ENCODE peak calls at places on chromosomes 11 and 22, in eight cellular contexts. D, C, E, S, J, Y, H and Q are unnamed samples.

GRCh38 chr11:12502950-12503579 is 125.7 kb downstream of the PARVA start:
- DNase-seq in D (no peak), C (no peak), E (no peak), S (no peak), J (no peak), Y (peak; percentile 20), H (peak; percentile 24), Q (no peak)

GRCh38 chr11:73227571-73228211 is 9.6 kb downstream of the P2RY2 start:
- DNase-seq in D (peak; percentile 86), C (no peak), E (no peak), S (peak; percentile 6), J (no peak), Y (peak; percentile 96), H (no peak), Q (no peak)

GRCh38 chr11:34997872-34998548 is 81.6 kb downstream of the PDHX start:
- DNase-seq in D (no peak), C (no peak), E (no peak), S (no peak), J (no peak), Y (peak; percentile 71), H (peak; percentile 29), Q (no peak)

GRCh38 chr11:37107415-37107814 is 509.4 kb upstream of the RAG2 start:
- DNase-seq in D (no peak), C (no peak), E (no peak), S (no peak), J (no peak), Y (peak; percentile 27), H (no peak), Q (no peak)

GRCh38 chr11:99645934-99646333 is 625.2 kb downstream of the CNTN5 start:
- DNase-seq in D (no peak), C (no peak), E (no peak), S (no peak), J (no peak), Y (no peak), H (no peak), Q (no peak)

GRCh38 chr11:108672113-108672512 is 7.2 kb downstream of the DDX10 start:
- DNase-seq in D (no peak), C (no peak), E (no peak), S (no peak), J (no peak), Y (no peak), H (no peak), Q (no peak)

GRCh38 chr11:1920909-1921575 is 1.5 kb downstream of the TNNT3 start:
- DNase-seq in D (no peak), C (no peak), E (no peak), S (no peak), J (no peak), Y (no peak), H (no peak), Q (no peak)

GRCh38 chr11:128886401-128887119 is 4.6 kb upstream of the KCNJ5 start:
- DNase-seq in D (no peak), C (no peak), E (no peak), S (peak; percentile 35), J (no peak), Y (peak; percentile 66), H (peak; percentile 24), Q (no peak)

GRCh38 chr11:20415432-20415831 is 27.9 kb downstream of the PRMT3 start:
- DNase-seq in D (no peak), C (no peak), E (no peak), S (no peak), J (no peak), Y (no peak), H (no peak), Q (no peak)

GRCh38 chr22:32202539-32203180 is 2.2 kb downstream of the RFPL2 start:
- DNase-seq in D (peak; percentile 87), C (peak; percentile 19), E (no peak), S (peak; percentile 62), J (peak; percentile 76), Y (peak; percentile 58), H (peak; percentile 78), Q (peak; percentile 29)

GRCh38 chr11:61129608-61130523 is 27.6 kb downstream of the CD5 start:
- DNase-seq in D (peak; percentile 97), C (peak; percentile 84), E (peak; percentile 57), S (peak; percentile 94), J (peak; percentile 89), Y (peak; percentile 97), H (peak; percentile 91), Q (peak; percentile 92)

GRCh38 chr11:2912498-2912897 is 16.7 kb downstream of the PHLDA2 start:
- DNase-seq in D (no peak), C (no peak), E (no peak), S (no peak), J (peak; percentile 64), Y (peak; percentile 96), H (peak; percentile 76), Q (no peak)

GRCh38 chr11:45110562-45110961 is 35.9 kb upstream of the PRDM11 start:
- DNase-seq in D (no peak), C (no peak), E (no peak), S (peak; percentile 51), J (no peak), Y (peak; percentile 82), H (peak; percentile 78), Q (peak; percentile 48)

GRCh38 chr11:73577496-73577917 is 20.4 kb downstream of the FAM168A start:
- DNase-seq in D (no peak), C (peak; percentile 53), E (no peak), S (no peak), J (no peak), Y (no peak), H (no peak), Q (no peak)

GRCh38 chr11:104163100-104164027 is 583 bp downstream of the PDGFD start:
- DNase-seq in D (peak; percentile 87), C (no peak), E (no peak), S (peak; percentile 34), J (no peak), Y (no peak), H (peak; percentile 68), Q (peak; percentile 16)
- TF ChIP-seq CTCF in D (no peak), C (no peak), E (no peak), S (no peak), J (no peak), Y (no peak), H (no peak), Q (no peak)

GRCh38 chr11:119380160-119380815 is 1.2 kb downstream of the USP2 start:
- DNase-seq in D (peak; percentile 86), C (no peak), E (no peak), S (no peak), J (no peak), Y (no peak), H (no peak), Q (no peak)

GRCh38 chr11:119378851-119379465 is 2.5 kb downstream of the USP2 start:
- DNase-seq in D (peak; percentile 77), C (no peak), E (no peak), S (no peak), J (no peak), Y (no peak), H (no peak), Q (no peak)

GRCh38 chr11:119377112-119377901 is 4.2 kb downstream of the USP2 start:
- DNase-seq in D (peak; percentile 79), C (no peak), E (no peak), S (no peak), J (no peak), Y (peak; percentile 41), H (no peak), Q (no peak)

GRCh38 chr11:119376197-119376847 is 5.2 kb downstream of the USP2 start:
- DNase-seq in D (peak; percentile 82), C (no peak), E (no peak), S (no peak), J (peak; percentile 41), Y (no peak), H (no peak), Q (peak; percentile 37)

DNA sequence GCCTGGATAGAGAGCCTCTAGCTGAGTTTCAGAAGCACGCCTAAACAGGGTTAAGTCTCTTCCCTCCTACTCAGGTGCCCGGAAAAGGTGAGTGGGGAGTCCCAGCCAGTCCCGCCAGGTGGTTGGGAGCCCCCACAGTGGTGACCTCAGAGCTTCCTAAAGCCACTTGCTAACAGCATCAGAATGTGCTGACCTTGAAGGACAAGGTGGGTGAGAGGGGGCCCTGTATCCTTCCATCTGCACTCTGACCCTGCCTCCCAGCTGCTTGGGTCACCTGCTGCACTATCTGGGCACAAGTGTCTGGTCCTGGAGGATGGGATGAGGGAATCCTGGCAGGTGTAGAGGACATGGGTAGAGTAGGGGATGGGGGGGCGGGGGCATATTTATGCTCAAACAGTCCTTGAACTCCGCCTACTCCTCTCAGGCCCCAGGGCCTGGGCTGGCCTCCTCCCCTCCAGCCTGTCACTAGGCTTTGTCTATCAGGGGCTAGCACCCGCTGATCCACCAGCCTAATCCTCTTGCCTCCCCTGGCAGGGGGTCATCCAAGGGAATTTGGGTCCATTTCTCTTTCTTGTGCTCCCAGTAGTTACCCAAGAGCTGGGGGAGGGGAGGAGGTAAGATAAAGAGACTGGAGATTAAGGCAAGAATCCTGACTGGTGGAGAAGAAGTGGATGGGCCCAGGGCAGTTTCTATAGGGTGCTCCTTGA is 3.4 kb downstream of the USP2 start:
- DNase-seq in D (peak; percentile 49), C (no peak), E (no peak), S (no peak), J (no peak), Y (no peak), H (no peak), Q (no peak)
- TF ChIP-seq CTCF in D (no peak), C (no peak), E (no peak), S (no peak), J (no peak), Y (no peak), H (no peak), Q (no peak)

GRCh38 chr22:41521166-41521565 is 23.1 kb downstream of the POLR3H start:
- DNase-seq in D (no peak), C (no peak), E (no peak), S (no peak), J (no peak), Y (no peak), H (no peak), Q (no peak)

GRCh38 chr22:41524809-41525449 is 19.3 kb downstream of the POLR3H start:
- DNase-seq in D (no peak), C (no peak), E (no peak), S (no peak), J (no peak), Y (no peak), H (no peak), Q (no peak)

GRCh38 chr22:41524283-41524682 is 20.0 kb downstream of the POLR3H start:
- DNase-seq in D (no peak), C (no peak), E (peak; percentile 31), S (no peak), J (peak; percentile 74), Y (no peak), H (no peak), Q (no peak)

GRCh38 chr22:41523464-41524221 is 20.6 kb downstream of the POLR3H start:
- DNase-seq in D (no peak), C (no peak), E (no peak), S (no peak), J (no peak), Y (no peak), H (no peak), Q (no peak)

GRCh38 chr22:41522813-41523212 is 21.5 kb downstream of the POLR3H start:
- DNase-seq in D (no peak), C (no peak), E (no peak), S (no peak), J (no peak), Y (no peak), H (no peak), Q (no peak)
- TF ChIP-seq CTCF in D (no peak), C (no peak), E (no peak), S (no peak), J (no peak), Y (no peak), H (no peak), Q (no peak)

DNA sequence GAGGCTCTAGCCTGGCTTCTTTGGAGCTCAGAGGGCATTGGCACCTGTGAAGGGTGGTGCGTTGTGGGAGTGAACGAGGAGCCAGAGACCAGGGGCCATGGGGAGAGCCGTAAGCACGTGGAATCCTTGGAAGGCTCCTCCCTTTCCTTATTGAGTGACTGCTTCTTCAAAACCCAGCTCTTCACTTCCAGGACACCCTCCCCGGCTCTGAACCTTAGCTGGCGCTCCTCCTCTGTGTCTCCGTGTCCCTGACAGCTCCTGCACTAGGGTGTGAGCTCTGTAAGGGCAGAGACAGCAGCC is 26.3 kb downstream of the POLR3H start:
- DNase-seq in D (no peak), C (no peak), E (no peak), S (no peak), J (no peak), Y (no peak), H (no peak), Q (no peak)
- TF ChIP-seq CTCF in D (no peak), C (no peak), E (no peak), S (no peak), J (no peak), Y (peak; percentile 3), H (no peak), Q (peak; percentile 6)